ENCODE peak calls at places on chromosomes 5 and 9, in nine cellular contexts. One of them, this sample, is unnamed.
A peak's percentile ranks its signal among the peaks of the same experiment; 100 is the strongest.

GRCh38 chr5:14185336-14186131 is 42.4 kb downstream of the TRIO start:
- DNase-seq in activated T-helper 1 cell treated with anti-CD3 and anti-CD28 coated beads, Interleukin-2, amount 50 U/mL, for 16 hours: no peak
- DNase-seq in neural crest cell: no peak
- DNase-seq in left ventricle myocardium superior: peak; percentile 50
- DNase-seq in CD8-positive, alpha-beta memory T cell: no peak
- DNase-seq in upper lobe of right lung: no peak
- DNase-seq in AG20443: peak; percentile 51
- DNase-seq in mesendoderm: no peak
- DNase-seq in tibial nerve: no peak
- DNase-seq in this sample: no peak

GRCh38 chr5:61467766-61468482 is 135.9 kb downstream of the ZSWIM6 start:
- DNase-seq in activated T-helper 1 cell treated with anti-CD3 and anti-CD28 coated beads, Interleukin-2, amount 50 U/mL, for 16 hours: no peak
- DNase-seq in neural crest cell: no peak
- DNase-seq in left ventricle myocardium superior: no peak
- DNase-seq in CD8-positive, alpha-beta memory T cell: no peak
- DNase-seq in upper lobe of right lung: no peak
- DNase-seq in AG20443: peak; percentile 24
- DNase-seq in mesendoderm: peak; percentile 80
- DNase-seq in tibial nerve: no peak
- DNase-seq in this sample: no peak

GRCh38 chr5:135490245-135491037 is 38.3 kb upstream of the TIFAB start:
- DNase-seq in activated T-helper 1 cell treated with anti-CD3 and anti-CD28 coated beads, Interleukin-2, amount 50 U/mL, for 16 hours: no peak
- DNase-seq in neural crest cell: peak; percentile 37
- DNase-seq in left ventricle myocardium superior: no peak
- DNase-seq in CD8-positive, alpha-beta memory T cell: no peak
- DNase-seq in upper lobe of right lung: no peak
- DNase-seq in AG20443: no peak
- DNase-seq in mesendoderm: no peak
- DNase-seq in tibial nerve: no peak
- DNase-seq in this sample: no peak

GRCh38 chr9:91433180-91433579 is 9.5 kb upstream of the NFIL3 start:
- DNase-seq in activated T-helper 1 cell treated with anti-CD3 and anti-CD28 coated beads, Interleukin-2, amount 50 U/mL, for 16 hours: no peak
- DNase-seq in neural crest cell: no peak
- DNase-seq in left ventricle myocardium superior: no peak
- DNase-seq in CD8-positive, alpha-beta memory T cell: no peak
- DNase-seq in upper lobe of right lung: no peak
- DNase-seq in AG20443: peak; percentile 75
- DNase-seq in mesendoderm: no peak
- DNase-seq in tibial nerve: no peak
- DNase-seq in this sample: no peak

GRCh38 chr9:109274768-109275596 is 45.9 kb downstream of the EPB41L4B start:
- DNase-seq in activated T-helper 1 cell treated with anti-CD3 and anti-CD28 coated beads, Interleukin-2, amount 50 U/mL, for 16 hours: no peak
- DNase-seq in neural crest cell: no peak
- DNase-seq in left ventricle myocardium superior: peak; percentile 39
- DNase-seq in CD8-positive, alpha-beta memory T cell: no peak
- DNase-seq in upper lobe of right lung: no peak
- DNase-seq in AG20443: no peak
- DNase-seq in mesendoderm: no peak
- DNase-seq in tibial nerve: no peak
- DNase-seq in this sample: no peak

GRCh38 chr5:173395933-173396308 is 67.7 kb upstream of the STC2 start:
- DNase-seq in activated T-helper 1 cell treated with anti-CD3 and anti-CD28 coated beads, Interleukin-2, amount 50 U/mL, for 16 hours: no peak
- DNase-seq in neural crest cell: no peak
- DNase-seq in left ventricle myocardium superior: no peak
- DNase-seq in CD8-positive, alpha-beta memory T cell: no peak
- DNase-seq in upper lobe of right lung: no peak
- DNase-seq in AG20443: peak; percentile 26
- DNase-seq in mesendoderm: no peak
- DNase-seq in tibial nerve: no peak
- DNase-seq in this sample: no peak

GRCh38 chr5:92864591-92864990 is 716.4 kb downstream of the NR2F1-AS1 start:
- DNase-seq in activated T-helper 1 cell treated with anti-CD3 and anti-CD28 coated beads, Interleukin-2, amount 50 U/mL, for 16 hours: no peak
- DNase-seq in neural crest cell: no peak
- DNase-seq in left ventricle myocardium superior: no peak
- DNase-seq in CD8-positive, alpha-beta memory T cell: no peak
- DNase-seq in upper lobe of right lung: no peak
- DNase-seq in AG20443: no peak
- DNase-seq in mesendoderm: no peak
- DNase-seq in tibial nerve: no peak
- DNase-seq in this sample: no peak

GRCh38 chr5:118968925-118969375 is 19.4 kb downstream of the DTWD2 start:
- DNase-seq in activated T-helper 1 cell treated with anti-CD3 and anti-CD28 coated beads, Interleukin-2, amount 50 U/mL, for 16 hours: no peak
- DNase-seq in neural crest cell: no peak
- DNase-seq in left ventricle myocardium superior: peak; percentile 33
- DNase-seq in CD8-positive, alpha-beta memory T cell: no peak
- DNase-seq in upper lobe of right lung: no peak
- DNase-seq in AG20443: peak; percentile 31
- DNase-seq in mesendoderm: peak; percentile 59
- DNase-seq in tibial nerve: no peak
- DNase-seq in this sample: no peak

GRCh38 chr5:88925692-88926490 is 42.9 kb upstream of the MEF2C start:
- DNase-seq in activated T-helper 1 cell treated with anti-CD3 and anti-CD28 coated beads, Interleukin-2, amount 50 U/mL, for 16 hours: no peak
- DNase-seq in neural crest cell: no peak
- DNase-seq in left ventricle myocardium superior: no peak
- DNase-seq in CD8-positive, alpha-beta memory T cell: no peak
- DNase-seq in upper lobe of right lung: no peak
- DNase-seq in AG20443: no peak
- DNase-seq in mesendoderm: no peak
- DNase-seq in tibial nerve: no peak
- DNase-seq in this sample: no peak

GRCh38 chr5:9059920-9060691 is 485.8 kb downstream of the SEMA5A start:
- DNase-seq in activated T-helper 1 cell treated with anti-CD3 and anti-CD28 coated beads, Interleukin-2, amount 50 U/mL, for 16 hours: no peak
- DNase-seq in neural crest cell: no peak
- DNase-seq in left ventricle myocardium superior: peak; percentile 38
- DNase-seq in CD8-positive, alpha-beta memory T cell: no peak
- DNase-seq in upper lobe of right lung: no peak
- DNase-seq in AG20443: peak; percentile 95
- DNase-seq in mesendoderm: peak; percentile 70
- DNase-seq in tibial nerve: no peak
- DNase-seq in this sample: peak; percentile 71

GRCh38 chr5:135230326-135230925 is 168.6 kb downstream of the MACROH2A1 start:
- DNase-seq in activated T-helper 1 cell treated with anti-CD3 and anti-CD28 coated beads, Interleukin-2, amount 50 U/mL, for 16 hours: no peak
- DNase-seq in neural crest cell: no peak
- DNase-seq in left ventricle myocardium superior: peak; percentile 73
- DNase-seq in CD8-positive, alpha-beta memory T cell: no peak
- DNase-seq in upper lobe of right lung: peak; percentile 83
- DNase-seq in AG20443: peak; percentile 74
- DNase-seq in mesendoderm: no peak
- DNase-seq in tibial nerve: peak; percentile 32
- DNase-seq in this sample: peak; percentile 30

This sample was measured in ascending aorta.